ENCODE peak calls at places on chromosomes 2 and 18, in ten cellular contexts. W is naive thymus-derived CD4-positive, alpha-beta T cell; A is cardiac muscle cell; E is tibial artery; X is thoracic aorta; K is lower lobe of right lung; Q is uterus; P is left ventricle myocardium inferior; H is HCT116; S is breast epithelium. C is an unnamed sample.

GRCh38 chr2:23363268-23363667 is 21.7 kb upstream of the KLHL29 start:
- DNase-seq in W (no peak), A (no peak), E (no peak), X (no peak), K (no peak), Q (no peak), P (no peak), H (no peak), S (no peak), C (no peak)

GRCh38 chr18:9417081-9417841 is 58.1 kb upstream of the RALBP1 start:
- DNase-seq in W (no peak), A (no peak), E (no peak), X (no peak), K (peak; percentile 60), Q (peak; percentile 31), P (peak; percentile 37), H (no peak), S (no peak), C (no peak)

GRCh38 chr2:48114256-48114655 is 208.0 kb upstream of the FBXO11 start:
- DNase-seq in W (no peak), A (no peak), E (no peak), X (no peak), K (no peak), Q (no peak), P (no peak), H (peak; percentile 83), S (no peak), C (peak; percentile 81)

GRCh38 chr2:191512202-191512601 is 165.7 kb upstream of the NABP1 start:
- DNase-seq in W (no peak), A (no peak), E (no peak), X (no peak), K (no peak), Q (no peak), P (no peak), H (no peak), S (no peak), C (no peak)

GRCh38 chr2:42777883-42778805 is 14.2 kb upstream of the OXER1 start:
- DNase-seq in W (peak; percentile 7), A (no peak), E (no peak), X (no peak), K (no peak), Q (no peak), P (no peak), H (no peak), S (no peak), C (no peak)

GRCh38 chr2:200040251-200040650 is 84.9 kb downstream of the MAIP1 start:
- DNase-seq in W (no peak), A (no peak), E (no peak), X (no peak), K (no peak), Q (no peak), P (no peak), H (no peak), S (no peak), C (no peak)

GRCh38 chr2:194003911-194004310 is 1653.1 kb upstream of the SLC39A10 start:
- DNase-seq in W (no peak), A (no peak), E (no peak), X (no peak), K (no peak), Q (no peak), P (no peak), H (no peak), S (no peak), C (no peak)

GRCh38 chr2:223900066-223900465 is 45.1 kb downstream of the WDFY1 start:
- DNase-seq in W (no peak), A (no peak), E (no peak), X (no peak), K (no peak), Q (no peak), P (no peak), H (no peak), S (no peak), C (no peak)

GRCh38 chr18:3383381-3383915 is 66.5 kb upstream of the TGIF1 start:
- DNase-seq in W (no peak), A (no peak), E (no peak), X (no peak), K (no peak), Q (no peak), P (no peak), H (no peak), S (no peak), C (no peak)

GRCh38 chr2:95260028-95261023 is 13.9 kb upstream of the PROM2 start:
- DNase-seq in W (no peak), A (no peak), E (no peak), X (no peak), K (peak; percentile 71), Q (no peak), P (no peak), H (no peak), S (no peak), C (no peak)

GRCh38 chr2:55097462-55098410 is 47.5 kb upstream of the RTN4 start:
- DNase-seq in W (no peak), A (no peak), E (peak; percentile 47), X (no peak), K (no peak), Q (no peak), P (no peak), H (no peak), S (no peak), C (no peak)

GRCh38 chr18:67265464-67266245 is 250.9 kb downstream of the DSEL start:
- DNase-seq in W (peak; percentile 20), A (no peak), E (no peak), X (no peak), K (no peak), Q (no peak), P (no peak), H (no peak), S (no peak), C (peak; percentile 40)

GRCh38 chr18:21230436-21230835 is 11.6 kb upstream of the GREB1L start:
- DNase-seq in W (no peak), A (no peak), E (no peak), X (no peak), K (no peak), Q (no peak), P (no peak), H (no peak), S (no peak), C (no peak)

GRCh38 chr18:57586243-57587049 is at the start of gene FECH:
- DNase-seq in W (peak; percentile 73), A (peak; percentile 81), E (peak; percentile 76), X (peak; percentile 21), K (peak; percentile 90), Q (peak; percentile 71), P (peak; percentile 91), H (peak; percentile 12), S (peak; percentile 74), C (peak; percentile 70)

GRCh38 chr2:176093889-176094232 is 1.3 kb downstream of the HOXD13 start:
- DNase-seq in W (no peak), A (no peak), E (no peak), X (no peak), K (no peak), Q (no peak), P (no peak), H (no peak), S (no peak), C (no peak)
- H3K4me3 ChIP-seq in W (no peak overlapping the region), A (no peak overlapping the region), E (no peak overlapping the region), X (no peak overlapping the region), K (no peak overlapping the region), Q (no peak overlapping the region), P (no peak overlapping the region), H (no peak overlapping the region), S (no peak overlapping the region), C (no peak overlapping the region)

GRCh38 chr2:216119144-216119543 is 10.0 kb downstream of the XRCC5 start:
- DNase-seq in W (no peak), A (no peak), E (no peak), X (no peak), K (no peak), Q (no peak), P (no peak), H (no peak), S (no peak), C (no peak)
- H3K36me3 ChIP-seq in W (peaks cover 70% of the 10 kb centered on the region), A (peaks cover 79% of the 10 kb centered on the region), E (peaks cover 74% of the 10 kb centered on the region), X (peaks cover 37% of the 10 kb centered on the region), K (peaks cover 85% of the 10 kb centered on the region), Q (no peaks in the 10 kb centered on the region), P (peaks cover 86% of the 10 kb centered on the region), H (peaks cover 68% of the 10 kb centered on the region), S (peaks cover 3% of the 10 kb centered on the region), C (peaks cover 70% of the 10 kb centered on the region)

DNA sequence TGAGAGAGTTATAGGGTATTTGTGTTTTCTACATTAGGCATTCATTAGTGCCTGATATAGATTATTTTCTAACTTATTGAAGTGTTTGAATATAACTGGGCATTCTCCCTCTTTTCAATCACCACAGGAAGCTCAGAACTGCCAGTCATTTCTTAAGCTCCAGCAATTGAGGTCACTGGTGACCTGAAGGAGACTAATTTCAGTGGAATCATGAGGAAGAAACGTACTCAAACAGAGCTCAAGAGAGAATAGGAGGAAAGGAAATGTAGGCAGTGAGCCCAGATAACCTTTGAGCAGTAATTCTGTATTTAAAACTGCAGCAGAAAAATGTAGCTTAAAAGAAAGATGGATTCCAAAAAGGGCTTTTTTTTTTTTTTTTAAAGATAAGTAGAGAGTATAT is 1035.5 kb downstream of the SOCS6 start:
- DNase-seq in W (no peak), A (no peak), E (no peak), X (no peak), K (no peak), Q (no peak), P (no peak), H (no peak), S (no peak), C (no peak)
- H3K27ac ChIP-seq in W (no peak overlapping the region), A (no peak overlapping the region), E (no peak overlapping the region), X (no peak overlapping the region), K (no peak overlapping the region), Q (no peak overlapping the region), P (no peak overlapping the region), H (no peak overlapping the region), S (no peak overlapping the region), C (no peak overlapping the region)

GRCh38 chr2:231666171-231667095 is 41.9 kb upstream of the PTMA start:
- DNase-seq in W (no peak), A (peak; percentile 98), E (peak; percentile 98), X (peak; percentile 92), K (peak; percentile 98), Q (peak; percentile 96), P (peak; percentile 96), H (peak; percentile 94), S (peak; percentile 93), C (no peak)

GRCh38 chr2:231667096-231667427 is 41.3 kb upstream of the PTMA start:
- DNase-seq in W (no peak), A (no peak), E (no peak), X (no peak), K (no peak), Q (no peak), P (no peak), H (no peak), S (no peak), C (no peak)

GRCh38 chr2:231665208-231665921 is 43.0 kb upstream of the PTMA start:
- DNase-seq in W (no peak), A (no peak), E (no peak), X (no peak), K (no peak), Q (no peak), P (no peak), H (no peak), S (no peak), C (no peak)

GRCh38 chr2:231668981-231669380 is 39.3 kb upstream of the PTMA start:
- DNase-seq in W (no peak), A (no peak), E (no peak), X (no peak), K (no peak), Q (no peak), P (no peak), H (no peak), S (no peak), C (no peak)

DNA sequence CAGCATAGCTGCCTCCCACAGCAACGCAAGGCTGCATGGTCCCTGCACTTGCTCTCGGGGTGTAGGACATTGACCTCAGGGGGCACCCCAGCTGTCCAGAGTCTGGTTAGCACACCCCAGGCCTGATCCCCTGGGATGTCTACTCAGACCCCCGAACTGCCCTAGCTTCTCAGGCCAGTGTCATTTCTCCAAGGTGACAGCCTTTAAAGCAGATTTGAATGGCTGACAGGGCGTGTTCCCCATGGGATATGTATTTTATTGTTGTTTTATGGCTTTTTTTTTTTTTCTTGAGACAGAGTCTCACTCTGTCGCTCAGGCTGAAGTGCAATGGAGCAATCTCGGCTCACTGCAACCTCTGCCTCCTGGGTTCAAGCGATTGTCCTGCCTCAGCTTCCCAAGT is 40.8 kb upstream of the PTMA start:
- DNase-seq in W (no peak), A (no peak), E (no peak), X (no peak), K (no peak), Q (no peak), P (no peak), H (no peak), S (no peak), C (no peak)
- H3K4me3 ChIP-seq in W (no peak overlapping the region), A (no peak overlapping the region), E (peak overlapping the region; percentile 52), X (peak overlapping the region; percentile 75), K (peak overlapping the region; percentile 63), Q (peak overlapping the region; percentile 51), P (peak overlapping the region; percentile 71), H (peak overlapping the region; percentile 68), S (no peak overlapping the region), C (no peak overlapping the region)